ENCODE peak calls at places on chromosomes 11 and 22, in ten cellular contexts. One of them, this sample, is unnamed. For H3K36me3 and H3K27me3, the result is how much of the 10 kb centered on the place peaks cover.

GRCh38 chr11:119796363-119797060 is 67.5 kb upstream of the NECTIN1 start:
- DNase-seq in PC-3: no peak
- DNase-seq in effector memory CD4-positive, alpha-beta T cell: no peak
- DNase-seq in gastrocnemius medialis: no peak
- DNase-seq in IMR-90: no peak
- DNase-seq in right atrium auricular region: no peak
- DNase-seq in pancreas: no peak
- DNase-seq in Karpas-422: no peak
- DNase-seq in heart right ventricle: no peak
- DNase-seq in mammary epithelial cell: no peak
- DNase-seq in this sample: no peak

GRCh38 chr22:46023558-46023981 is 46.6 kb upstream of the WNT7B start:
- DNase-seq in effector memory CD4-positive, alpha-beta T cell: no peak
- DNase-seq in mammary epithelial cell: no peak
- DNase-seq in PC-3: no peak
- DNase-seq in IMR-90: peak
- DNase-seq in right atrium auricular region: no peak
- DNase-seq in pancreas: peak
- DNase-seq in Karpas-422: no peak
- DNase-seq in heart right ventricle: no peak
- DNase-seq in gastrocnemius medialis: peak
- DNase-seq in this sample: no peak

GRCh38 chr22:20206709-20207215 is 55.9 kb upstream of the CCDC188 start:
- DNase-seq in right atrium auricular region: no peak
- DNase-seq in IMR-90: peak
- DNase-seq in heart right ventricle: no peak
- DNase-seq in Karpas-422: peak
- DNase-seq in mammary epithelial cell: peak
- DNase-seq in pancreas: no peak
- DNase-seq in effector memory CD4-positive, alpha-beta T cell: no peak
- DNase-seq in PC-3: no peak
- DNase-seq in gastrocnemius medialis: no peak
- DNase-seq in this sample: no peak

GRCh38 chr11:83317757-83318548 is 31.8 kb upstream of the CCDC90B start:
- DNase-seq in effector memory CD4-positive, alpha-beta T cell: no peak
- DNase-seq in gastrocnemius medialis: no peak
- DNase-seq in Karpas-422: no peak
- DNase-seq in right atrium auricular region: no peak
- DNase-seq in pancreas: no peak
- DNase-seq in heart right ventricle: no peak
- DNase-seq in IMR-90: no peak
- DNase-seq in PC-3: no peak
- DNase-seq in mammary epithelial cell: peak
- DNase-seq in this sample: no peak

GRCh38 chr22:28332410-28332809 is 347.2 kb downstream of the TTC28 start:
- DNase-seq in pancreas: no peak
- DNase-seq in effector memory CD4-positive, alpha-beta T cell: no peak
- DNase-seq in gastrocnemius medialis: no peak
- DNase-seq in heart right ventricle: no peak
- DNase-seq in Karpas-422: no peak
- DNase-seq in IMR-90: peak
- DNase-seq in mammary epithelial cell: no peak
- DNase-seq in right atrium auricular region: no peak
- DNase-seq in PC-3: no peak
- DNase-seq in this sample: no peak

GRCh38 chr11:128419012-128419767 is 168.2 kb downstream of the ETS1 start:
- DNase-seq in gastrocnemius medialis: no peak
- DNase-seq in mammary epithelial cell: no peak
- DNase-seq in PC-3: no peak
- DNase-seq in IMR-90: no peak
- DNase-seq in Karpas-422: no peak
- DNase-seq in right atrium auricular region: no peak
- DNase-seq in heart right ventricle: no peak
- DNase-seq in effector memory CD4-positive, alpha-beta T cell: no peak
- DNase-seq in pancreas: no peak
- DNase-seq in this sample: no peak

GRCh38 chr11:80831374-80831773 is 1390.5 kb upstream of the TENM4 start:
- DNase-seq in PC-3: peak
- DNase-seq in heart right ventricle: no peak
- DNase-seq in mammary epithelial cell: peak
- DNase-seq in IMR-90: no peak
- DNase-seq in effector memory CD4-positive, alpha-beta T cell: no peak
- DNase-seq in right atrium auricular region: no peak
- DNase-seq in gastrocnemius medialis: no peak
- DNase-seq in Karpas-422: no peak
- DNase-seq in pancreas: no peak
- DNase-seq in this sample: no peak

GRCh38 chr22:19598054-19598855 is 74.0 kb upstream of the CLDN5 start:
- DNase-seq in PC-3: peak
- DNase-seq in right atrium auricular region: no peak
- DNase-seq in effector memory CD4-positive, alpha-beta T cell: no peak
- DNase-seq in gastrocnemius medialis: no peak
- DNase-seq in Karpas-422: peak
- DNase-seq in pancreas: no peak
- DNase-seq in heart right ventricle: no peak
- DNase-seq in IMR-90: no peak
- DNase-seq in mammary epithelial cell: peak
- DNase-seq in this sample: no peak

GRCh38 chr22:45083659-45084305 is 74.0 kb upstream of the PHF21B start:
- DNase-seq in Karpas-422: no peak
- DNase-seq in PC-3: peak
- DNase-seq in mammary epithelial cell: peak
- DNase-seq in gastrocnemius medialis: no peak
- DNase-seq in right atrium auricular region: no peak
- DNase-seq in heart right ventricle: no peak
- DNase-seq in effector memory CD4-positive, alpha-beta T cell: no peak
- DNase-seq in IMR-90: peak
- DNase-seq in pancreas: no peak
- DNase-seq in this sample: no peak

GRCh38 chr22:33677536-33677935 is 242.7 kb downstream of the LARGE1 start:
- DNase-seq in gastrocnemius medialis: no peak
- DNase-seq in Karpas-422: no peak
- DNase-seq in PC-3: no peak
- DNase-seq in right atrium auricular region: no peak
- DNase-seq in mammary epithelial cell: no peak
- DNase-seq in pancreas: no peak
- DNase-seq in heart right ventricle: no peak
- DNase-seq in IMR-90: no peak
- DNase-seq in effector memory CD4-positive, alpha-beta T cell: no peak
- DNase-seq in this sample: no peak

DNA sequence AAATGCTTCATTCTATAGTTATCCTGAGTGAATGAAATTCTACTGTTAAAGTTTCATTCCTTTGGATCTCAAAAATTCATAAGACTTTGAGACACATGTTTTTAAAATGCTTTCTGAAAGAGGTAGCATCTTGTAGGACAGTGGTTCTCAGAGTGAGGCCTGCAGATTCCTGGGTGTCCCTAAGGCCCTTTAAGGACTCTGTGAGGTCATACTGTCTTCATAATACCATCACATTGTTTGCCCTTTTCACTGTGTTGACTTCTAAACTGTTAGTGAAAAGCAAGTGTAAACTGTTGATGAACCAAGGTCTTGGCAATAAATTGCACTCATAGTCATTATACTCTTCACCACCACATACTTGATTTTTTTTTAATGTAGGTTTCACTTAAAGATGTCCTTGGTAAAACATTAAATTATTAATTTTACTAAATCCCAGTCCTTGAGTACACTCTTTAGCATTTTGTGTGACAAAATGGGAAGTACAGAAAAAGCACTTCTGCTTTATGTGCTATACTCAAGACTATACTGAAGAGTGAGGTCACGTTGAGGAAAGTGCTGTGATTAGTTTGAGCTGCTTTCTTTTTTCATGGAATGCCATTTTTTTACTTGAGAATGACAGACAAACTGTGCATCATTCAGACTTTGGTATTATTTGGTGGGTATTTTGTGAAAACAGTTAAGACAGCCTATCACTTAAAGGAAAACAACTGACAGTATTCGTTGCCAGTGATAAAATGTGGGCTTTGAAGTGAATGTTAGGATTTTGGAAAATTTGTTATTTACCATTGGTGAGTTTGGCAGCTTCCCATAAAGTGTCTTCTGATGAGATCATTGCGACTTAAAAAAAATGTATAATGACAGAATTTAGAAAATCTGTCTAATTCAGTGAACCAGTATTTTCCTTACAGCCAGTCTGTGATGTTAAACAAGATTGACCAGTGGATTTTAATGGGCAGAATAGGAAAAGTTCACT is 61.1 kb downstream of the SPECC1L start:
- DNase-seq in mammary epithelial cell: no peak
- DNase-seq in right atrium auricular region: no peak
- DNase-seq in pancreas: no peak
- DNase-seq in Karpas-422: peak
- DNase-seq in PC-3: no peak
- DNase-seq in gastrocnemius medialis: no peak
- DNase-seq in IMR-90: peak
- DNase-seq in effector memory CD4-positive, alpha-beta T cell: no peak
- DNase-seq in heart right ventricle: no peak
- DNase-seq in this sample: no peak
- H3K36me3 ChIP-seq in mammary epithelial cell: under half
- H3K36me3 ChIP-seq in right atrium auricular region: under half
- H3K36me3 ChIP-seq in pancreas: under half
- H3K36me3 ChIP-seq in Karpas-422: under half
- H3K36me3 ChIP-seq in PC-3: under half
- H3K36me3 ChIP-seq in gastrocnemius medialis: half or more
- H3K36me3 ChIP-seq in IMR-90: under half
- H3K36me3 ChIP-seq in effector memory CD4-positive, alpha-beta T cell: under half
- H3K36me3 ChIP-seq in heart right ventricle: under half
- H3K36me3 ChIP-seq in this sample: under half

GRCh38 chr11:122161191-122161590 is 45.2 kb upstream of the BLID start:
- DNase-seq in gastrocnemius medialis: no peak
- DNase-seq in PC-3: peak
- DNase-seq in right atrium auricular region: no peak
- DNase-seq in pancreas: no peak
- DNase-seq in heart right ventricle: no peak
- DNase-seq in effector memory CD4-positive, alpha-beta T cell: no peak
- DNase-seq in IMR-90: no peak
- DNase-seq in mammary epithelial cell: no peak
- DNase-seq in Karpas-422: no peak
- DNase-seq in this sample: no peak
- H3K27ac ChIP-seq in gastrocnemius medialis: no peak
- H3K27ac ChIP-seq in PC-3: peak
- H3K27ac ChIP-seq in right atrium auricular region: no peak
- H3K27ac ChIP-seq in pancreas: no peak
- H3K27ac ChIP-seq in heart right ventricle: no peak
- H3K27ac ChIP-seq in effector memory CD4-positive, alpha-beta T cell: no peak
- H3K27ac ChIP-seq in IMR-90: peak
- H3K27ac ChIP-seq in mammary epithelial cell: peak
- H3K27ac ChIP-seq in Karpas-422: no peak
- H3K27ac ChIP-seq in this sample: no peak

DNA sequence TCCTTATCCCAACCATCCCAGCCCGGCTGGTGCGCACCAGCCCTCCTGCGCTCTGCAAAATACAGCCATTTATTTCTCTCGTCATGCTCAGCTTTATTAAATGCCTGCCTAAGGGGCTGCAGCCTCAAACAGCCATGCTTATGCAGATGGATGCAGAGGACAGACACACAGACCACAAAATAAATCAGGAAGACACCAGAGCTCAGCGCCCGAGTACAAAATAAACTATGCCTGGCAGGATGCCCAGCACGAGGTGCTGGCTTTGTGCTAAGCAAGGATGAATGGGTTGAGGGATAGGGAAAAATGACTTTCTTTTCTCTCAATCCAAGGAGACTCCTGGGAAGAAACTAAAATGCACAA is 70.5 kb downstream of the RPUSD4 start:
- DNase-seq in PC-3: peak
- DNase-seq in IMR-90: peak
- DNase-seq in pancreas: no peak
- DNase-seq in heart right ventricle: peak
- DNase-seq in mammary epithelial cell: no peak
- DNase-seq in effector memory CD4-positive, alpha-beta T cell: no peak
- DNase-seq in gastrocnemius medialis: no peak
- DNase-seq in Karpas-422: no peak
- DNase-seq in right atrium auricular region: peak
- DNase-seq in this sample: peak
- H3K27me3 ChIP-seq in PC-3: under half
- H3K27me3 ChIP-seq in IMR-90: half or more
- H3K27me3 ChIP-seq in pancreas: under half
- H3K27me3 ChIP-seq in heart right ventricle: under half
- H3K27me3 ChIP-seq in mammary epithelial cell: under half
- H3K27me3 ChIP-seq in effector memory CD4-positive, alpha-beta T cell: under half
- H3K27me3 ChIP-seq in gastrocnemius medialis: under half
- H3K27me3 ChIP-seq in Karpas-422: under half
- H3K27me3 ChIP-seq in right atrium auricular region: under half
- H3K27me3 ChIP-seq in this sample: under half

DNA sequence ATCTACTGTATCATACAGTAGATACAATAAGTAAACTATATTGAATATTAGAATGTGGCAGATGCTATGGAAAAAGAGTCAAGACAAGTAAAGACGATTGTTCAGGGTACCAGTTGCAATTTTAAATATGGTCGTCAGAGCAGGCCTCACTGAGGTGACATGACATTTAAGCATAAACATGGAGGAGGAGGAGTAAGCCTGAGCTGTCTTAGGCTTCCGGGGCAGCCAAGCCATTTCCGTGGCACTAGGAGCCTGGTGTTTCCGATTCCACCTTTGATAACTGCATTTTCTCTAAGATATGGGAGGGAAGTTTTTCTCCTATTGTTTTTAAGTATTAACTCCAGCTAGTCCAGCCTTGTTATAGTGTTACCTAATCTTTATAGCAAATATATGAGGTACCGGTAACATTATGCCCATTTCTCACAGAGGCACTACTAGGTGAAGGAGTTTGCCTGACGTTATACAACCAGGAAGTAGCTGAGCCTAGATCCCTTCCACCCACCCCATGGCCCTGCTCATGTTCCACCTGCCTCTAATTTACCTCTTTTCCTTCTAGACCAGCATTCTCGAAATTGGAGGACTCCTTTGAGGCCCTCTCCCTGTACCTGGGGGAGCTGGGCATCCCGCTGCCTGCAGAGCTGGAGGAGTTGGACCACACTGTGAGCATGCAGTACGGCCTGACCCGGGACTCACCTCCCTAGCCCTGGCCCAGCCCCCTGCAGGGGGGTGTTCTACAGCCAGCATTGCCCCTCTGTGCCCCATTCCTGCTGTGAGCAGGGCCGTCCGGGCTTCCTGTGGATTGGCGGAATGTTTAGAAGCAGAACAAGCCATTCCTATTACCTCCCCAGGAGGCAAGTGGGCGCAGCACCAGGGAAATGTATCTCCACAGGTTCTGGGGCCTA is 14.3 kb downstream of the PIK3IP1 start:
- DNase-seq in IMR-90: no peak
- DNase-seq in mammary epithelial cell: no peak
- DNase-seq in heart right ventricle: no peak
- DNase-seq in right atrium auricular region: no peak
- DNase-seq in PC-3: no peak
- DNase-seq in effector memory CD4-positive, alpha-beta T cell: no peak
- DNase-seq in pancreas: no peak
- DNase-seq in gastrocnemius medialis: no peak
- DNase-seq in Karpas-422: no peak
- DNase-seq in this sample: no peak
- H3K36me3 ChIP-seq in IMR-90: under half
- H3K36me3 ChIP-seq in mammary epithelial cell: under half
- H3K36me3 ChIP-seq in heart right ventricle: under half
- H3K36me3 ChIP-seq in right atrium auricular region: half or more
- H3K36me3 ChIP-seq in PC-3: under half
- H3K36me3 ChIP-seq in effector memory CD4-positive, alpha-beta T cell: under half
- H3K36me3 ChIP-seq in pancreas: under half
- H3K36me3 ChIP-seq in gastrocnemius medialis: half or more
- H3K36me3 ChIP-seq in Karpas-422: under half
- H3K36me3 ChIP-seq in this sample: half or more

This sample was measured in lung.